ENCODE peak calls at places on chromosomes 3 and 15, in seven cellular contexts. M is tibial nerve, J is cardiac fibroblast, N is breast epithelium, B is GM13977, F is tibial artery, V is AG09319. X is an unnamed sample.

GRCh38 chr3:50292924-50293801 is 934 bp upstream of the IFRD2 start:
- DNase-seq in M (no peak), F (peak), V (no peak), N (no peak), J (no peak), B (no peak), X (no peak)

GRCh38 chr3:139267300-139268246 is 76.2 kb upstream of the MRPS22 start:
- DNase-seq in V (no peak), F (no peak), J (no peak), N (no peak), B (no peak), M (no peak), X (no peak)

GRCh38 chr3:14266361-14266760 is 87.7 kb downstream of the LSM3 start:
- DNase-seq in J (peak), M (no peak), F (no peak), B (no peak), V (peak), N (no peak), X (no peak)

GRCh38 chr15:43383070-43383469 is 12.2 kb downstream of the TUBGCP4 start:
- DNase-seq in N (no peak), F (no peak), V (no peak), M (no peak), B (no peak), J (no peak), X (no peak)

GRCh38 chr3:171366043-171366442 is 94.2 kb downstream of the TNIK start:
- DNase-seq in B (no peak), V (no peak), J (no peak), N (no peak), M (no peak), F (no peak), X (no peak)

GRCh38 chr15:29812384-29812694 is 9.9 kb downstream of the TJP1 start:
- DNase-seq in V (no peak), B (no peak), N (no peak), M (no peak), F (no peak), J (peak), X (no peak)

GRCh38 chr15:38667875-38668274 is 103.3 kb upstream of the RASGRP1 start:
- DNase-seq in N (no peak), F (no peak), B (no peak), M (no peak), J (no peak), V (no peak), X (no peak)

GRCh38 chr15:90000175-90000923 is 775 bp upstream of the ZNF710 start:
- DNase-seq in N (no peak), B (peak), J (peak), V (no peak), M (no peak), F (peak), X (peak)

GRCh38 chr3:69833591-69833990 is 94.3 kb downstream of the MITF start:
- DNase-seq in J (no peak), M (no peak), B (no peak), V (no peak), F (no peak), N (no peak), X (no peak)

GRCh38 chr3:147396709-147397046 is 9.7 kb downstream of the ZIC4 start:
- DNase-seq in M (no peak), F (no peak), V (no peak), B (no peak), N (no peak), J (no peak), X (no peak)

GRCh38 chr15:33559207-33559890 is 248.6 kb downstream of the RYR3 start:
- DNase-seq in F (no peak), V (no peak), J (no peak), M (no peak), N (no peak), B (no peak), X (no peak)

GRCh38 chr3:116242825-116243224 is 202.5 kb downstream of the LSAMP start:
- DNase-seq in J (no peak), F (no peak), N (no peak), V (no peak), M (no peak), B (no peak), X (no peak)

GRCh38 chr3:72836923-72837322 is 11.3 kb downstream of the SHQ1 start:
- DNase-seq in B (no peak), J (peak), V (no peak), F (peak), N (peak), M (no peak), X (no peak)

GRCh38 chr3:98223907-98224672 is 40.0 kb upstream of the OR5H6 start:
- DNase-seq in B (no peak), N (no peak), M (no peak), F (no peak), J (no peak), V (no peak), X (no peak)

GRCh38 chr15:77455696-77456293 is 35.1 kb downstream of the HMG20A start:
- DNase-seq in J (peak), N (no peak), B (no peak), M (no peak), F (no peak), V (peak), X (no peak)

GRCh38 chr15:62796296-62796695 is 246.3 kb upstream of the TPM1 start:
- DNase-seq in B (no peak), N (no peak), J (no peak), M (no peak), F (no peak), V (no peak), X (no peak)

GRCh38 chr3:33317963-33318708 is 40.9 kb downstream of the FBXL2 start:
- DNase-seq in B (no peak), M (no peak), F (no peak), N (no peak), J (peak), V (no peak), X (no peak)

GRCh38 chr15:68017221-68017620 is 36.9 kb upstream of the PIAS1 start:
- DNase-seq in J (no peak), F (no peak), B (no peak), V (no peak), N (no peak), M (no peak), X (no peak)

GRCh38 chr3:64988188-64988587 is 300.4 kb upstream of the ADAMTS9 start:
- DNase-seq in V (no peak), F (no peak), B (no peak), N (no peak), J (no peak), M (no peak), X (no peak)

GRCh38 chr3:62803276-62803675 is 71.9 kb downstream of the CADPS start:
- DNase-seq in V (no peak), N (no peak), J (no peak), F (no peak), M (no peak), B (no peak), X (no peak)

GRCh38 chr3:11434017-11434526 is 161.9 kb downstream of the ATG7 start:
- DNase-seq in B (no peak), V (peak), N (no peak), M (peak), J (peak), F (peak), X (no peak)

GRCh38 chr15:49145651-49146609 is 9.5 kb downstream of the COPS2 start:
- DNase-seq in V (peak), B (peak), F (no peak), J (peak), M (no peak), N (no peak), X (peak)

GRCh38 chr15:99604865-99605264 is 39.1 kb downstream of the MEF2A start:
- DNase-seq in M (no peak), F (no peak), N (no peak), J (no peak), V (no peak), B (no peak), X (no peak)

GRCh38 chr15:69265347-69265955 is 33.3 kb upstream of the PAQR5 start:
- DNase-seq in F (no peak), M (no peak), N (no peak), J (peak), V (peak), B (no peak), X (no peak)

GRCh38 chr3:153373571-153373970 is 211.5 kb downstream of the RAP2B start:
- DNase-seq in M (no peak), F (no peak), N (no peak), J (peak), V (no peak), B (no peak), X (peak)

GRCh38 chr3:86245360-86245759 is 745.6 kb downstream of the VGLL3 start:
- DNase-seq in N (no peak), J (no peak), M (no peak), V (no peak), F (no peak), B (no peak), X (no peak)
- TF ChIP-seq CTCF in N (no peak), J (no peak), M (no peak), V (no peak), F (no peak), B (peak), X (no peak)

DNA sequence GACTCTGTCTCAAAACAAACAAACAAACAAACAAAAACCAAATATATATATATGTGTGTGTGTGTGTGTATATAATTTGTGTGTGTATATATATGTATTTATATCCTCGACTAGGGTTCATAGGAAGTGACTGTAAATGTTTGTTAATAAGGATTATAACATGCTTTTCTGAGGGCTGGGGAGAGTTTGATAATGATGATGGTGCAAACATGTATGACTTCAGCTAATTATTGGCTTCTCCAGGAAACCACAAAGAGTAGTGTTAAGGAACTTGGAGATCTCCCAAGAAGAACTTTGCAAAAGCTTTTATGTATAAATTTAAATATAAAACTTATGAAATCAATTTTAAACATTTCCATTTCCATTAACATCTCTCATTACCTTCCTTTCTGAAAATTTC is 3.9 kb upstream of the OPA1 start:
- DNase-seq in J (no peak), F (no peak), N (no peak), M (no peak), B (no peak), V (no peak), X (no peak)
- TF ChIP-seq CTCF in J (no peak), F (no peak), N (no peak), M (no peak), B (no peak), V (no peak), X (no peak)

DNA sequence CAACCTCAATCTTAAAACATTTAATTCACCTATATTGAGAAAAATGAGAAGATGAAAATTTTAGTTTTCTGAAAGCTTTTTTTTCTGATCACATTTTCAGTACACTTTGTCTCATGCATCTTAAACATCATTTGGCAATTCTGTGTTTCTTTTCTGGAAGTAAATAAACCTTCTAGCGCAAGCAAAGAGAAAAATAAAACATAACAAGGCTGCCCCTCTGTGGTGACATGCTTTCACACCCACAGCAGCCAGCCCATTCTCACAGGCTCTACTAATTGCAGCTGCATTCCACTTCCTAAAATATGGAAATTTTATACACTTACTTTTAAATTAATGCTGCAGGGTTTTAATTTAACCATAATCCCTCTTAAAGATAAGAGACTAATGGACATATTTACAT is 90.0 kb downstream of the NEK10 start:
- DNase-seq in B (no peak), M (no peak), N (no peak), F (no peak), J (peak), V (no peak), X (no peak)
- TF ChIP-seq CTCF in B (peak), M (peak), N (peak), F (peak), J (peak), V (peak), X (no peak)

GRCh38 chr15:82830427-82831173 is 21.2 kb downstream of the WHAMM start:
- DNase-seq in F (no peak), V (no peak), M (no peak), N (no peak), J (no peak), B (peak), X (no peak)

GRCh38 chr15:82833283-82833682 is 23.9 kb downstream of the WHAMM start:
- DNase-seq in M (no peak), N (no peak), J (no peak), F (no peak), V (no peak), B (peak), X (no peak)

GRCh38 chr15:82835391-82835917 is 26.0 kb downstream of the WHAMM start:
- DNase-seq in F (no peak), M (no peak), V (no peak), N (no peak), B (no peak), J (no peak), X (no peak)

GRCh38 chr15:82831894-82832600 is 22.6 kb downstream of the WHAMM start:
- DNase-seq in N (no peak), F (no peak), J (no peak), V (no peak), B (peak), M (no peak), X (no peak)

DNA sequence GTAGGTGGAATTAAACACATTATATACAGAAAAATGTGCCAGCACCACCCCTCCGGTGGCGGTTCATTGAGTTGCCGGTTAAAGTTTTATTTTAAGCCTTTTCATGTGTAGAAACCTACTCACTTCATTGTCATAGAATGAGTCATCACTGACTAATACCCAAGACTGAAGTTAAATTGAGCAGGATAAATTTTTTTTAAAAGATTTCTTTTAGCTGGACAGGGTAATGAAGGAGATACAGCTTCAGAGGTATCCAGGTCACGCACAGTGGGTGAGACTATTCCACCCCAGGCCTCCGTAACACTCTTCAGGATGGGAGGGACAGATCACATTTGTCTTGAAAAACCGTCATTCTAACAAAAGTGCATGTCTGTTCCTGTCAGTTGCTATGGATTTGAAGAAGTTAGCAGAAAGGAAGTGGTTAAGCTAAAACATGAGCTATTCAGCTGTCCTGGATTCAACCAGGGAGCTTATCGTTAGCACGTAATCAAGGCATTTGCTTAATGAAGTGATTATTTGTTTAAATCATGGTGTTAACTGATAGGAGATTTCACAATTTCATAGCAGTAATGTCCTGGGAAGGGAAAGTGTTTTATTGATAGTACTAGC is 23.3 kb downstream of the WHAMM start:
- DNase-seq in N (no peak), V (peak), M (no peak), J (peak), F (no peak), B (peak), X (peak)
- TF ChIP-seq CTCF in N (no peak), V (no peak), M (no peak), J (no peak), F (no peak), B (no peak), X (no peak)

GRCh38 chr15:75758071-75758872 is 45.6 kb upstream of the CSPG4 start:
- DNase-seq in F (peak), B (peak), M (peak), N (peak), V (peak), J (peak), X (peak)
- TF ChIP-seq CTCF in F (peak), B (peak), M (peak), N (no peak), V (peak), J (peak), X (peak)

GRCh38 chr3:150238995-150239612 is 169.0 kb upstream of the TSC22D2 start:
- DNase-seq in B (no peak), M (no peak), N (no peak), J (no peak), F (no peak), V (no peak), X (no peak)
- TF ChIP-seq CTCF in B (peak), M (no peak), N (no peak), J (peak), F (no peak), V (peak), X (no peak)

GRCh38 chr3:47009225-47010049 is 30.0 kb downstream of the NBEAL2 start:
- DNase-seq in V (peak), J (peak), F (peak), N (peak), M (peak), B (peak), X (peak)

GRCh38 chr3:47011371-47011770 is 31.9 kb downstream of the NBEAL2 start:
- DNase-seq in N (no peak), J (no peak), B (no peak), F (peak), M (no peak), V (no peak), X (no peak)

GRCh38 chr3:47010910-47011309 is 31.4 kb downstream of the NBEAL2 start:
- DNase-seq in N (no peak), V (no peak), B (no peak), M (no peak), J (no peak), F (peak), X (no peak)

GRCh38 chr3:47008851-47009224 is 29.4 kb downstream of the NBEAL2 start:
- DNase-seq in N (no peak), J (no peak), M (no peak), B (no peak), V (no peak), F (no peak), X (no peak)

GRCh38 chr3:47010050-47010712 is 30.7 kb downstream of the NBEAL2 start:
- DNase-seq in V (no peak), J (no peak), M (no peak), B (peak), N (peak), F (no peak), X (no peak)
- TF ChIP-seq CTCF in V (no peak), J (no peak), M (no peak), B (no peak), N (no peak), F (no peak), X (no peak)